ENCODE peak calls at places on chromosomes 4 and X, in five cellular contexts. C is tibial artery, U is HCT116, L is adrenal gland, E is RWPE2. N is an unnamed sample.

GRCh38 chr4:39770969-39771724 is 73.2 kb downstream of the UBE2K start:
- DNase-seq in L (no peak), C (no peak), E (no peak), U (no peak), N (no peak)

GRCh38 chr4:13481569-13481968 is 2.6 kb downstream of the RAB28 start:
- DNase-seq in E (no peak), C (no peak), U (no peak), L (no peak), N (no peak)

GRCh38 chrX:121254336-121254735 is 206.9 kb downstream of the GLUD2 start:
- DNase-seq in C (no peak), E (no peak), L (no peak), U (no peak), N (peak; percentile 2)

GRCh38 chr4:151313306-151314028 is 11.9 kb downstream of the SH3D19 start:
- DNase-seq in U (no peak), C (no peak), L (no peak), E (no peak), N (no peak)

GRCh38 chr4:147863111-147863747 is 131.3 kb downstream of the ARHGAP10 start:
- DNase-seq in L (no peak), C (no peak), E (no peak), U (no peak), N (peak; percentile 29)

GRCh38 chr4:183249854-183250253 is 70.2 kb downstream of the CLDN22 start:
- DNase-seq in L (no peak), E (no peak), U (no peak), C (no peak), N (peak; percentile 20)

GRCh38 chrX:55777596-55777995 is 60.0 kb downstream of the RRAGB start:
- DNase-seq in U (no peak), E (no peak), L (no peak), C (no peak), N (no peak)

GRCh38 chr4:8198206-8198905 is 734 bp upstream of the SH3TC1 start:
- DNase-seq in L (peak; percentile 72), C (no peak), E (no peak), U (no peak), N (no peak)

GRCh38 chr4:6019316-6020263 is 1.4 kb upstream of the C4orf50 start:
- DNase-seq in E (no peak), C (no peak), L (peak; percentile 68), U (peak; percentile 36), N (peak; percentile 49)

GRCh38 chr4:87122252-87122651 is 98.2 kb downstream of the KLHL8 start:
- DNase-seq in U (no peak), C (peak; percentile 42), E (no peak), L (no peak), N (no peak)

GRCh38 chrX:106481341-106481740 is 130.4 kb upstream of the RADX start:
- DNase-seq in U (peak; percentile 46), L (peak; percentile 67), C (peak; percentile 20), E (no peak), N (peak; percentile 51)

GRCh38 chr4:89753601-89754066 is 83.3 kb downstream of the SNCA start:
- DNase-seq in U (peak; percentile 55), C (no peak), L (no peak), E (no peak), N (no peak)

GRCh38 chr4:94447754-94448411 is 3.9 kb upstream of the PDLIM5 start:
- DNase-seq in E (no peak), L (no peak), U (no peak), C (no peak), N (no peak)

GRCh38 chr4:123889376-123889945 is 492.9 kb downstream of the SPRY1 start:
- DNase-seq in E (no peak), U (no peak), C (no peak), L (no peak), N (no peak)

DNA sequence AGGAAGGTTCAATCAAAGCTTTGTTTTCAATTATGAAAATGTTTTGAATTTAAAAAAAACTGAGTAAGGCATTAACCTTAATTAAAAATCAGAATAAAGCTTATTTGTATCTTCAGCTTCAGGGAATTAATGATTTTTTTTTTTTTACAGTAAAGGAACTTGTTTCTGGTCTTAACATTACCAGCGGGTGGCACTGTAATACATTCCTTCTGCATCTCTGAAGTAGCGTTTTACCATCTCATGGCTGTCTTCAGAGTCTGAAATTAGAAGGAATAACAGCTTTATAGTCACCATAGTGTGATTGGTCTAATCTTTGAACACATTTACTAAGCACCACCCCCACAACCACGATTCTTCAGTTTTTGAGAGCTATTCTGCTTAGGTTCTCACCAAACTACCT is 102.6 kb downstream of the IL1RAPL2 start:
- DNase-seq in L (no peak), C (no peak), U (no peak), E (no peak), N (peak; percentile 1)
- TF ChIP-seq CTCF in L (peak; percentile 29), C (peak; percentile 27), U (no peak), E (peak; percentile 13), N (no peak)

GRCh38 chr4:121819216-121819980 is 4.3 kb downstream of the CCNA2 start:
- DNase-seq in U (no peak), E (no peak), C (no peak), L (no peak), N (no peak)

GRCh38 chr4:121824171-121824527 is 466 bp upstream of the CCNA2 start:
- DNase-seq in L (no peak), E (no peak), U (no peak), C (no peak), N (no peak)

GRCh38 chr4:121823505-121824170 is at the start of gene CCNA2:
- DNase-seq in L (peak; percentile 99), C (peak; percentile 97), E (peak; percentile 97), U (peak; percentile 97), N (peak; percentile 98)

GRCh38 chr4:121822796-121823504 is 733 bp downstream of the CCNA2 start:
- DNase-seq in C (peak; percentile 22), U (no peak), L (peak; percentile 60), E (peak; percentile 45), N (peak; percentile 72)

DNA sequence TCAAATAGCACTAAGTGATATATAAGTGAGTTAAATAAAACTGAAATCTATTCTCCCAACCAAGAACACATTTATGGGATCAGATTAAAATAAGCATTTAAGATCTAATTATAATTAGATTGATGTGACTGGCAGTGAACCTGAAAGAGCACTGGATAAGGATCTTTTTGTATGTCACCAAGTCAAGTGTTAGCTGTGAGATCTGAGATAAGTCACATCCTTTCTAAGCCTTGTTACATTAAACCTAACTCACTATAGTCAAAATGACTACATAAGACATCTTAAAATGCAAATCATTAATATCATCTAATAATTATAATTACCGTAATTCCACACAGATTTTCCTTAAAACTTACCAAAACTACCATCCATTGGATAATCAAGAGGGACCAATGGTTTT is 1.6 kb downstream of the CCNA2 start:
- DNase-seq in U (no peak), C (no peak), L (no peak), E (no peak), N (no peak)
- H3K4me3 ChIP-seq in U (peak overlapping the region; percentile 98), C (no peak overlapping the region), L (no peak overlapping the region), E (peak overlapping the region; percentile 82), N (peak overlapping the region; percentile 70)

DNA sequence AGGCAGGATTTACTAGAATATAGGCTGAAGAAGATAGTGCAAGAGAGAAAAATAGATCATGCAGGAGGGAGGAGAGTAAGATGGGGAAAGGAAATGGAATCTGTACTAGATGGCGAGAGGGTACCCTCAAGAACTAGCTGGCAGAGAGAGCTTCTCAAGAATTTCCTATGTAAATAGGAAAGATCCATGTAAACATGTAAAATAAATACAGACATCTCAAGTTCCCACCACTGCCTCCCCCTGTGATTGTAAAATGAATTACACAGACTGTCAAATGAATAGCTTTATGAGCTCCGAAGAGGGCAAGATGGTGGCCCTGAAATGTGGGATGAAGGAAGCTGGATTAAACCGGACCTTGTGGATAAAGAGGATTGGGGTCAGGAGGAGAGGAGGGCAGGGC is 178.0 kb downstream of the PALLD start:
- DNase-seq in C (no peak), E (no peak), U (no peak), L (no peak), N (no peak)
- TF ChIP-seq CTCF in C (no peak), E (no peak), U (no peak), L (no peak), N (no peak)

GRCh38 chr4:24793219-24794005 is 2.0 kb upstream of the SOD3 start:
- DNase-seq in U (peak; percentile 8), E (no peak), C (no peak), L (no peak), N (no peak)
- H3K4me3 ChIP-seq in U (no peak overlapping the region), E (no peak overlapping the region), C (peak overlapping the region; percentile 58), L (no peak overlapping the region), N (no peak overlapping the region)

GRCh38 chr4:37928896-37929537 is 31.2 kb upstream of the PTTG2 start:
- DNase-seq in L (no peak), U (no peak), C (no peak), E (no peak), N (no peak)

GRCh38 chr4:37922323-37922722 is 31.4 kb downstream of the TBC1D1 start:
- DNase-seq in E (no peak), L (no peak), C (peak; percentile 24), U (no peak), N (no peak)

GRCh38 chr4:37928421-37928820 is 31.8 kb upstream of the PTTG2 start:
- DNase-seq in L (no peak), E (no peak), U (no peak), C (no peak), N (no peak)

GRCh38 chr4:37924946-37925345 is 34.1 kb downstream of the TBC1D1 start:
- DNase-seq in E (no peak), C (no peak), L (no peak), U (no peak), N (no peak)
- TF ChIP-seq CTCF in E (no peak), C (no peak), L (no peak), U (no peak), N (no peak)

DNA sequence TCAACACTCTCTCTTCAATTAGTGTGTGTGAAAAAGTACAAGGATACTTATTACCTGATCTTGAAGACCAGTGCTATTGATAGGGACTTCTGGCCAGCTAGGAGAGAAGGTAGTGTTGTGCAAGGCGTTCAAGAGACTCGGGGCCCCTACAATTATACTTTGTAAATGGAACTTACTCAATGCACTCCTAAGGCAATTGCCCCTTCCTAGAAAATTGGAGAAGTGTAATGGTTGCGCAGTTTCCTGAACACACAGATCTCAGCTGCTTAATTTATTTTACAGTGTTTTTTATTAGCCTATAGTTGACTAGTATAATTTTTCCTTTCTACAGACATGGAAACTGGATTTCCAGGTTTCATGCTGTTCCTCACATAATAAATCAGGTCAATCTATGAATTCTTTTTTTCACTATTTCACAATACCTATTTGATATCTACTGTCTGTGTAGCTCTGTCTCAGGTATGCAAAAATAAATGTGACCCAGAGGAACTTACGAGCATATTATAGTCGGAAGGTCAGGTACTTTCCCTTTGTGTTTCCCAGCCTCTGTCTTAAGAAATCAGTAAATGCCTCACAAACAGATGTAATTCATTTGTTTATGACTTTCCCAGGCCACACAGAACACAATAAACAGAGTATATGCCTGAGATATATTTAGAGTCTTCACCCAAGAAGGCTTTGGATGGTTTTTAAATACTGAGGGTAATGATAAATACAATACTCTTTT is 89.1 kb upstream of the TET2 start:
- DNase-seq in U (no peak), C (no peak), L (no peak), E (no peak), N (peak; percentile 71)
- H3K4me3 ChIP-seq in U (no peak overlapping the region), C (no peak overlapping the region), L (no peak overlapping the region), E (no peak overlapping the region), N (peak overlapping the region; percentile 8)